ENCODE peak calls at places on chromosome 15, in seven cellular contexts. One of them, this sample, is unnamed.

GRCh38 chr15:70093481-70094309 is 4.0 kb downstream of the TLE3 start:
- DNase-seq in RPMI8226: no peak
- DNase-seq in GM23248: peak; percentile 56
- DNase-seq in astrocyte of the hippocampus: peak; percentile 82
- DNase-seq in K562: no peak
- DNase-seq in activated CD8-positive, alpha-beta memory T cell treated with anti-CD3 and anti-CD28 coated beads for 1 hour: no peak
- DNase-seq in hippocampal formation: no peak
- DNase-seq in this sample: peak; percentile 44

GRCh38 chr15:79352206-79352605 is 41.3 kb downstream of the TMED3 start:
- DNase-seq in RPMI8226: no peak
- DNase-seq in GM23248: no peak
- DNase-seq in astrocyte of the hippocampus: no peak
- DNase-seq in K562: no peak
- DNase-seq in activated CD8-positive, alpha-beta memory T cell treated with anti-CD3 and anti-CD28 coated beads for 1 hour: no peak
- DNase-seq in hippocampal formation: no peak
- DNase-seq in this sample: no peak

GRCh38 chr15:48590704-48591103 is 54.8 kb downstream of the FBN1 start:
- DNase-seq in RPMI8226: no peak
- DNase-seq in GM23248: no peak
- DNase-seq in astrocyte of the hippocampus: no peak
- DNase-seq in K562: peak; percentile 36
- DNase-seq in activated CD8-positive, alpha-beta memory T cell treated with anti-CD3 and anti-CD28 coated beads for 1 hour: no peak
- DNase-seq in hippocampal formation: no peak
- DNase-seq in this sample: no peak

GRCh38 chr15:51726302-51727073 is 11.0 kb downstream of the LYSMD2 start:
- DNase-seq in RPMI8226: no peak
- DNase-seq in GM23248: peak; percentile 96
- DNase-seq in astrocyte of the hippocampus: peak; percentile 73
- DNase-seq in K562: peak; percentile 82
- DNase-seq in activated CD8-positive, alpha-beta memory T cell treated with anti-CD3 and anti-CD28 coated beads for 1 hour: no peak
- DNase-seq in hippocampal formation: no peak
- DNase-seq in this sample: peak; percentile 59

GRCh38 chr15:75230524-75231371 is 27.4 kb upstream of the GOLGA6C start:
- DNase-seq in RPMI8226: peak; percentile 61
- DNase-seq in GM23248: no peak
- DNase-seq in astrocyte of the hippocampus: no peak
- DNase-seq in K562: no peak
- DNase-seq in activated CD8-positive, alpha-beta memory T cell treated with anti-CD3 and anti-CD28 coated beads for 1 hour: no peak
- DNase-seq in hippocampal formation: no peak
- DNase-seq in this sample: no peak

GRCh38 chr15:100703032-100703578 is 100.7 kb downstream of the ASB7 start:
- DNase-seq in RPMI8226: no peak
- DNase-seq in GM23248: peak; percentile 91
- DNase-seq in astrocyte of the hippocampus: peak; percentile 81
- DNase-seq in K562: peak; percentile 41
- DNase-seq in activated CD8-positive, alpha-beta memory T cell treated with anti-CD3 and anti-CD28 coated beads for 1 hour: no peak
- DNase-seq in hippocampal formation: no peak
- DNase-seq in this sample: no peak

GRCh38 chr15:87877114-87877810 is 379.3 kb downstream of the NTRK3 start:
- DNase-seq in RPMI8226: no peak
- DNase-seq in GM23248: peak; percentile 11
- DNase-seq in astrocyte of the hippocampus: peak; percentile 73
- DNase-seq in K562: peak; percentile 27
- DNase-seq in activated CD8-positive, alpha-beta memory T cell treated with anti-CD3 and anti-CD28 coated beads for 1 hour: no peak
- DNase-seq in hippocampal formation: no peak
- DNase-seq in this sample: no peak

GRCh38 chr15:92670625-92671024 is 15.1 kb upstream of the FAM174B start:
- DNase-seq in RPMI8226: no peak
- DNase-seq in GM23248: no peak
- DNase-seq in astrocyte of the hippocampus: no peak
- DNase-seq in K562: no peak
- DNase-seq in activated CD8-positive, alpha-beta memory T cell treated with anti-CD3 and anti-CD28 coated beads for 1 hour: no peak
- DNase-seq in hippocampal formation: no peak
- DNase-seq in this sample: no peak

GRCh38 chr15:68017221-68017620 is 36.9 kb upstream of the PIAS1 start:
- DNase-seq in RPMI8226: no peak
- DNase-seq in GM23248: no peak
- DNase-seq in astrocyte of the hippocampus: no peak
- DNase-seq in K562: no peak
- DNase-seq in activated CD8-positive, alpha-beta memory T cell treated with anti-CD3 and anti-CD28 coated beads for 1 hour: no peak
- DNase-seq in hippocampal formation: no peak
- DNase-seq in this sample: no peak

GRCh38 chr15:40554164-40554530 is 10.7 kb downstream of the CCDC32 start:
- DNase-seq in RPMI8226: no peak
- DNase-seq in GM23248: no peak
- DNase-seq in astrocyte of the hippocampus: no peak
- DNase-seq in K562: no peak
- DNase-seq in activated CD8-positive, alpha-beta memory T cell treated with anti-CD3 and anti-CD28 coated beads for 1 hour: no peak
- DNase-seq in hippocampal formation: no peak
- DNase-seq in this sample: no peak

GRCh38 chr15:39156636-39157255 is 424.1 kb upstream of the THBS1 start:
- DNase-seq in RPMI8226: no peak
- DNase-seq in GM23248: no peak
- DNase-seq in astrocyte of the hippocampus: no peak
- DNase-seq in K562: no peak
- DNase-seq in activated CD8-positive, alpha-beta memory T cell treated with anti-CD3 and anti-CD28 coated beads for 1 hour: no peak
- DNase-seq in hippocampal formation: no peak
- DNase-seq in this sample: no peak

GRCh38 chr15:85030301-85031049 is 48.8 kb downstream of the PDE8A start:
- DNase-seq in RPMI8226: no peak
- DNase-seq in GM23248: peak; percentile 77
- DNase-seq in astrocyte of the hippocampus: peak; percentile 83
- DNase-seq in K562: no peak
- DNase-seq in activated CD8-positive, alpha-beta memory T cell treated with anti-CD3 and anti-CD28 coated beads for 1 hour: no peak
- DNase-seq in hippocampal formation: no peak
- DNase-seq in this sample: no peak

GRCh38 chr15:70160267-70160666 is 62.5 kb upstream of the TLE3 start:
- DNase-seq in RPMI8226: no peak
- DNase-seq in GM23248: peak; percentile 77
- DNase-seq in astrocyte of the hippocampus: no peak
- DNase-seq in K562: no peak
- DNase-seq in activated CD8-positive, alpha-beta memory T cell treated with anti-CD3 and anti-CD28 coated beads for 1 hour: no peak
- DNase-seq in hippocampal formation: no peak
- DNase-seq in this sample: no peak

GRCh38 chr15:43520138-43520537 is 2.7 kb downstream of the MAP1A start:
- DNase-seq in RPMI8226: no peak
- DNase-seq in GM23248: no peak
- DNase-seq in astrocyte of the hippocampus: no peak
- DNase-seq in K562: no peak
- DNase-seq in activated CD8-positive, alpha-beta memory T cell treated with anti-CD3 and anti-CD28 coated beads for 1 hour: no peak
- DNase-seq in hippocampal formation: no peak
- DNase-seq in this sample: no peak

GRCh38 chr15:58010983-58011382 is 54.5 kb downstream of the ALDH1A2 start:
- DNase-seq in RPMI8226: no peak
- DNase-seq in GM23248: no peak
- DNase-seq in astrocyte of the hippocampus: no peak
- DNase-seq in K562: no peak
- DNase-seq in activated CD8-positive, alpha-beta memory T cell treated with anti-CD3 and anti-CD28 coated beads for 1 hour: no peak
- DNase-seq in hippocampal formation: no peak
- DNase-seq in this sample: no peak

GRCh38 chr15:78831229-78832207 is 20.3 kb upstream of the ADAMTS7 start:
- DNase-seq in RPMI8226: no peak
- DNase-seq in GM23248: no peak
- DNase-seq in astrocyte of the hippocampus: no peak
- DNase-seq in K562: no peak
- DNase-seq in activated CD8-positive, alpha-beta memory T cell treated with anti-CD3 and anti-CD28 coated beads for 1 hour: no peak
- DNase-seq in hippocampal formation: no peak
- DNase-seq in this sample: no peak

GRCh38 chr15:43913941-43914340 is 87.1 kb downstream of the WDR76 start:
- DNase-seq in RPMI8226: no peak
- DNase-seq in GM23248: peak; percentile 27
- DNase-seq in astrocyte of the hippocampus: peak; percentile 55
- DNase-seq in K562: no peak
- DNase-seq in activated CD8-positive, alpha-beta memory T cell treated with anti-CD3 and anti-CD28 coated beads for 1 hour: no peak
- DNase-seq in hippocampal formation: no peak
- DNase-seq in this sample: no peak

GRCh38 chr15:79089890-79090486 is 592 bp downstream of the RASGRF1 start:
- DNase-seq in RPMI8226: no peak
- DNase-seq in GM23248: no peak
- DNase-seq in astrocyte of the hippocampus: no peak
- DNase-seq in K562: no peak
- DNase-seq in activated CD8-positive, alpha-beta memory T cell treated with anti-CD3 and anti-CD28 coated beads for 1 hour: no peak
- DNase-seq in hippocampal formation: no peak
- DNase-seq in this sample: peak; percentile 80

GRCh38 chr15:100596792-100597191 is 5.2 kb downstream of the LINS1 start:
- DNase-seq in RPMI8226: no peak
- DNase-seq in GM23248: no peak
- DNase-seq in astrocyte of the hippocampus: no peak
- DNase-seq in K562: peak; percentile 76
- DNase-seq in activated CD8-positive, alpha-beta memory T cell treated with anti-CD3 and anti-CD28 coated beads for 1 hour: peak; percentile 93
- DNase-seq in hippocampal formation: no peak
- DNase-seq in this sample: peak; percentile 33

GRCh38 chr15:99307735-99308134 is 56.5 kb downstream of the LRRC28 start:
- DNase-seq in RPMI8226: no peak
- DNase-seq in GM23248: no peak
- DNase-seq in astrocyte of the hippocampus: no peak
- DNase-seq in K562: no peak
- DNase-seq in activated CD8-positive, alpha-beta memory T cell treated with anti-CD3 and anti-CD28 coated beads for 1 hour: no peak
- DNase-seq in hippocampal formation: no peak
- DNase-seq in this sample: no peak

GRCh38 chr15:77907824-77908751 is 169.4 kb downstream of the TBC1D2B start:
- DNase-seq in RPMI8226: peak; percentile 91
- DNase-seq in GM23248: peak; percentile 76
- DNase-seq in astrocyte of the hippocampus: peak; percentile 83
- DNase-seq in K562: peak; percentile 44
- DNase-seq in activated CD8-positive, alpha-beta memory T cell treated with anti-CD3 and anti-CD28 coated beads for 1 hour: no peak
- DNase-seq in hippocampal formation: no peak
- DNase-seq in this sample: no peak

GRCh38 chr15:38563723-38564519 is 693 bp downstream of the RASGRP1 start:
- DNase-seq in RPMI8226: peak; percentile 61
- DNase-seq in GM23248: peak; percentile 68
- DNase-seq in astrocyte of the hippocampus: peak; percentile 81
- DNase-seq in K562: peak; percentile 72
- DNase-seq in activated CD8-positive, alpha-beta memory T cell treated with anti-CD3 and anti-CD28 coated beads for 1 hour: peak; percentile 60
- DNase-seq in hippocampal formation: peak; percentile 37
- DNase-seq in this sample: peak; percentile 91

This sample was measured in lower leg skin.